ENCODE peak calls at places on chromosome 7, in six cellular contexts. N, I, O, C, M and B are unnamed samples. For H3K4me1, the result is how much of the 10 kb centered on the place peaks cover.

GRCh38 chr7:32500922-32501341 is 5.6 kb downstream of the AVL9 start:
- DNase-seq in N (no peak), I (no peak), O (no peak), C (no peak), M (no peak), B (no peak)

GRCh38 chr7:73725703-73726466 is 6.4 kb upstream of the STX1A start:
- DNase-seq in N (peak), I (peak), O (peak), C (peak), M (peak), B (peak)

GRCh38 chr7:116524609-116525297 is at the start of gene CAV1:
- DNase-seq in N (peak), I (peak), O (peak), C (peak), M (peak), B (peak)

GRCh38 chr7:25305831-25306230 is 77.5 kb upstream of the NPVF start:
- DNase-seq in N (no peak), I (no peak), O (no peak), C (no peak), M (no peak), B (no peak)

GRCh38 chr7:124263232-124263827 is 230.5 kb upstream of the TMEM229A start:
- DNase-seq in N (peak), I (no peak), O (no peak), C (peak), M (no peak), B (no peak)

GRCh38 chr7:43619213-43620012 is 36.5 kb downstream of the STK17A start:
- DNase-seq in N (no peak), I (no peak), O (no peak), C (peak), M (no peak), B (no peak)

GRCh38 chr7:1561036-1561940 is 5.3 kb upstream of the TMEM184A start:
- DNase-seq in N (no peak), I (no peak), O (no peak), C (no peak), M (no peak), B (no peak)

GRCh38 chr7:66125052-66125694 is 10.5 kb downstream of the CRCP start:
- DNase-seq in N (no peak), I (no peak), O (no peak), C (no peak), M (no peak), B (peak)

GRCh38 chr7:156175003-156175402 is 362.7 kb upstream of the SHH start:
- DNase-seq in N (no peak), I (no peak), O (no peak), C (no peak), M (no peak), B (no peak)

GRCh38 chr7:13262929-13263530 is 575.6 kb downstream of the ARL4A start:
- DNase-seq in N (peak), I (no peak), O (no peak), C (peak), M (no peak), B (no peak)

GRCh38 chr7:116455009-116455408 is 44.5 kb upstream of the CAV2 start:
- DNase-seq in N (no peak), I (no peak), O (no peak), C (no peak), M (no peak), B (no peak)

GRCh38 chr7:157396316-157397035 is 59.7 kb downstream of the DNAJB6 start:
- DNase-seq in N (no peak), I (no peak), O (no peak), C (no peak), M (no peak), B (no peak)

GRCh38 chr7:28744951-28745350 is 213.2 kb downstream of the TRIL start:
- DNase-seq in N (no peak), I (no peak), O (no peak), C (no peak), M (no peak), B (no peak)

GRCh38 chr7:116259156-116259555 is 48.8 kb downstream of the TES start:
- DNase-seq in N (no peak), I (no peak), O (no peak), C (no peak), M (no peak), B (no peak)

GRCh38 chr7:54888067-54888735 is 129.2 kb upstream of the SEC61G start:
- DNase-seq in N (peak), I (no peak), O (peak), C (no peak), M (no peak), B (no peak)

GRCh38 chr7:158617737-158618128 is 30.1 kb upstream of the PTPRN2 start:
- DNase-seq in N (peak), I (no peak), O (no peak), C (no peak), M (no peak), B (no peak)

GRCh38 chr7:47490501-47491265 is 91.2 kb downstream of the TNS3 start:
- DNase-seq in N (no peak), I (no peak), O (no peak), C (no peak), M (no peak), B (no peak)

GRCh38 chr7:55104707-55105433 is 86.1 kb downstream of the EGFR start:
- DNase-seq in N (no peak), I (no peak), O (no peak), C (no peak), M (no peak), B (no peak)

GRCh38 chr7:24574365-24574764 is 1.1 kb downstream of the PALS2 start:
- DNase-seq in N (no peak), I (no peak), O (no peak), C (no peak), M (no peak), B (no peak)

GRCh38 chr7:18653381-18654155 is 158.0 kb downstream of the HDAC9 start:
- DNase-seq in N (no peak), I (no peak), O (no peak), C (no peak), M (no peak), B (no peak)

GRCh38 chr7:5388905-5389433 is 34.7 kb downstream of the TNRC18 start:
- DNase-seq in N (peak), I (no peak), O (peak), C (no peak), M (no peak), B (no peak)

GRCh38 chr7:6886198-6886597 is 60.1 kb upstream of the CCZ1B start:
- DNase-seq in N (no peak), I (no peak), O (no peak), C (no peak), M (no peak), B (no peak)

GRCh38 chr7:66344166-66344565 is 139.0 kb downstream of the TPST1 start:
- DNase-seq in N (no peak), I (no peak), O (no peak), C (no peak), M (no peak), B (no peak)

GRCh38 chr7:36021367-36021766 is 131.7 kb upstream of the EEPD1 start:
- DNase-seq in N (peak), I (no peak), O (peak), C (peak), M (no peak), B (peak)

GRCh38 chr7:31962246-31962645 is 108.0 kb downstream of the PDE1C start:
- DNase-seq in N (no peak), I (no peak), O (no peak), C (no peak), M (no peak), B (no peak)

GRCh38 chr7:76155938-76156337 is 45.8 kb upstream of the SRRM3 start:
- DNase-seq in N (no peak), I (no peak), O (no peak), C (no peak), M (no peak), B (no peak)

GRCh38 chr7:155225095-155225494 is 72.6 kb upstream of the INSIG1 start:
- DNase-seq in N (no peak), I (no peak), O (no peak), C (no peak), M (no peak), B (no peak)

GRCh38 chr7:151674161-151674920 is 154.6 kb upstream of the RHEB start:
- DNase-seq in N (no peak), I (no peak), O (no peak), C (no peak), M (no peak), B (no peak)

GRCh38 chr7:101138149-101138870 is 11.4 kb downstream of the SERPINE1 start:
- DNase-seq in N (peak), I (peak), O (peak), C (peak), M (peak), B (peak)

GRCh38 chr7:5421626-5422323 is 1.9 kb downstream of the TNRC18 start:
- DNase-seq in N (peak), I (no peak), O (no peak), C (no peak), M (peak), B (no peak)

GRCh38 chr7:150799741-150800575 is at the start of gene TMEM176B:
- DNase-seq in N (peak), I (no peak), O (peak), C (no peak), M (peak), B (no peak)

GRCh38 chr7:155551785-155552611 is 5.6 kb upstream of the CNPY1 start:
- DNase-seq in N (no peak), I (no peak), O (no peak), C (no peak), M (no peak), B (no peak)

GRCh38 chr7:28955723-28956607 is 2.2 kb downstream of the TRIL start:
- DNase-seq in N (peak), I (no peak), O (peak), C (no peak), M (peak), B (no peak)

GRCh38 chr7:43586251-43586900 is 3.5 kb downstream of the STK17A start:
- DNase-seq in N (no peak), I (no peak), O (no peak), C (no peak), M (no peak), B (peak)

GRCh38 chr7:69962077-69962855 is 364.0 kb downstream of the AUTS2 start:
- DNase-seq in N (peak), I (no peak), O (no peak), C (no peak), M (no peak), B (no peak)

GRCh38 chr7:318476-319266 is 28.7 kb downstream of the FOXL3 start:
- DNase-seq in N (no peak), I (no peak), O (no peak), C (no peak), M (no peak), B (no peak)

DNA sequence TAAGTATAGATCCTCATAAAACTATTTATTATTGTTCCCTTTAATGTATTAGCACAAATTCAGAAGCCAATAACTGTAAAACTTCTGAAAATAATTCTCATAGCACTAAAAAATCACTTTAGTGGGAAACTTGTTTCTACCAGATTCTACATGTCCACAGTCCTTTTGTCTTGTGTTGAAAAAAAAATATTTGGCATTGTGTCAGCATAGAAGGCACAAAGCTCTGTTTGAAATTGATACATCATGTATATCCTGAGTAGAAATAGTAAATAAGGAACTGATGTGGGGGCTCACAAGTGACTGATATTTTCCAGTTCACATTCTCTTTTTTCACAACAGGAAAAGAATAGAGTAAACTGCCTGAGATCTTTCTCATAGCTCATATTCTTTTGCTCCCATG is 134.6 kb downstream of the GRM3 start:
- DNase-seq in N (no peak), I (no peak), O (no peak), C (no peak), M (no peak), B (no peak)
- H3K4me1 ChIP-seq in N (under half), I (under half), O (under half), C (under half), M (under half), B (under half)

DNA sequence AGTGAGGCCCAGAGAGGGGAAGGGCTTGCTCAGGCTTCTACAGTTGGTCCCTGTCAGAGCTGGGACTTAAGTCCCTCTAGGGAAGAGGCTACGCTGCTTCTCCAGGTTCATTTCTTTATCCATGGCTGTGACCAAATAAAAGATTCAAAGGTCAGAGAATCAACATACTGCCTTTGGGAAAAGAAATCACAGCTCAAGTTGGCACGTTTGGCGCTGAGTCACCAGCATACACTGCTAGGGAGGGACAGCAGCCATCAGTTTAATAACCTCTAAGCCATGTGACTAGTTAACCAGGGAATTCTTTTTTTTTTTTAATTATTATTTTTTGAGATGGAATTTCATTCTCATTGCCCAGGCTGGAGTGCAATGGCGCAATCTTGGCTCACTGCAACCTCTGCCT is 28.4 kb upstream of the CRHR2 start:
- DNase-seq in N (no peak), I (no peak), O (no peak), C (no peak), M (no peak), B (no peak)
- H3K4me1 ChIP-seq in N (under half), I (under half), O (under half), C (under half), M (under half), B (under half)

GRCh38 chr7:131100357-131101054 is 227.2 kb upstream of the MKLN1 start:
- DNase-seq in N (no peak), I (no peak), O (no peak), C (no peak), M (no peak), B (peak)

GRCh38 chr7:131095346-131095745 is 232.3 kb upstream of the MKLN1 start:
- DNase-seq in N (no peak), I (no peak), O (no peak), C (no peak), M (no peak), B (no peak)

GRCh38 chr7:131097662-131098376 is 229.9 kb upstream of the MKLN1 start:
- DNase-seq in N (no peak), I (no peak), O (no peak), C (no peak), M (no peak), B (no peak)

GRCh38 chr7:131096267-131096927 is 231.3 kb upstream of the MKLN1 start:
- DNase-seq in N (no peak), I (no peak), O (no peak), C (no peak), M (no peak), B (no peak)

DNA sequence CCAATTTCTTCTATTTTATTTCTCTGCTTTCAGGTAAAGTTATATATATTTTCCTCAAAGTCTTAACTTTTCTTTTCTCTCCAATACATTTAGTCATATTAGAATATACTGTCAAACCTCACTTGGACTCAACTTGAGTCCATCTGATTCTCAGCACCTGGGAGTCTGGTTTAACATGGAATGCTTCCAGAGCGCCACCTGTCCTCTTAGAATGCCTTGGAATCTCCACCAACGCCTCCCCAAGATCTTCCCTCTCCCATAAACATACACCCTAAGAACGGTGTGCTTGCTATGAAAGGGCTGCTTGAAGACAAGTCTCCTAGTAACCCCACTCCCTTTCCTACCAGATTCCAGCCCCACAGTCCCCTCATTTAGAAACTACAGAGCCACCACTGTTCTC is 229.1 kb upstream of the MKLN1 start:
- DNase-seq in N (peak), I (no peak), O (no peak), C (no peak), M (no peak), B (no peak)
- H3K4me1 ChIP-seq in N (under half), I (half or more), O (under half), C (under half), M (under half), B (under half)

DNA sequence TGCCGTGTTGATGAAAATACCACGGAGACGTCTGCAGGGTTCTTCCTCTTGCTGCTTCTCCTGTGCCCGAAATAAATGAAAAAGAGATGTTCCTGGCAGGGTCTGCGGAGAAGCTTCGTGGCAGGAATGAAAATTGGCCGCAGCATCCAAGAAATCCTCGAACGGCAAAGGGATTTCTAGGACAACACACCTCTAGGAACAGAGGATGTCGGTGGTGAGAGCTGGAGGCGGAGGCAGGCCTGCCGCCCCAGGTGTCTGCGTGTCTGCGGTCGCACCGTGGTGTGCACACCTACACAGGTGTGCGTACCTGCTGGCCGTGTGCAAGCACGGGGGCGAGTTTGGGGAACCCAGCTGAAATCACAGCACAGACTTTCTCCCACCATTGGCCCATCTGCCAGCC is 43.4 kb downstream of the TMEM130 start:
- DNase-seq in N (no peak), I (no peak), O (no peak), C (no peak), M (no peak), B (no peak)
- H3K4me1 ChIP-seq in N (under half), I (under half), O (under half), C (under half), M (under half), B (under half)

GRCh38 chr7:45575501-45576248 is 1.5 kb downstream of the ADCY1 start:
- DNase-seq in N (peak), I (no peak), O (no peak), C (no peak), M (no peak), B (no peak)
- H3K4me1 ChIP-seq in N (under half), I (under half), O (under half), C (under half), M (under half), B (under half)

GRCh38 chr7:105831824-105832535 is 44.4 kb downstream of the ATXN7L1 start:
- DNase-seq in N (no peak), I (no peak), O (no peak), C (no peak), M (no peak), B (no peak)

GRCh38 chr7:105827106-105827870 is 49.1 kb downstream of the ATXN7L1 start:
- DNase-seq in N (no peak), I (no peak), O (no peak), C (no peak), M (no peak), B (no peak)

GRCh38 chr7:105830405-105831218 is 45.8 kb downstream of the ATXN7L1 start:
- DNase-seq in N (no peak), I (no peak), O (no peak), C (peak), M (no peak), B (no peak)

GRCh38 chr7:105828141-105828540 is 48.3 kb downstream of the ATXN7L1 start:
- DNase-seq in N (no peak), I (no peak), O (no peak), C (no peak), M (no peak), B (no peak)

DNA sequence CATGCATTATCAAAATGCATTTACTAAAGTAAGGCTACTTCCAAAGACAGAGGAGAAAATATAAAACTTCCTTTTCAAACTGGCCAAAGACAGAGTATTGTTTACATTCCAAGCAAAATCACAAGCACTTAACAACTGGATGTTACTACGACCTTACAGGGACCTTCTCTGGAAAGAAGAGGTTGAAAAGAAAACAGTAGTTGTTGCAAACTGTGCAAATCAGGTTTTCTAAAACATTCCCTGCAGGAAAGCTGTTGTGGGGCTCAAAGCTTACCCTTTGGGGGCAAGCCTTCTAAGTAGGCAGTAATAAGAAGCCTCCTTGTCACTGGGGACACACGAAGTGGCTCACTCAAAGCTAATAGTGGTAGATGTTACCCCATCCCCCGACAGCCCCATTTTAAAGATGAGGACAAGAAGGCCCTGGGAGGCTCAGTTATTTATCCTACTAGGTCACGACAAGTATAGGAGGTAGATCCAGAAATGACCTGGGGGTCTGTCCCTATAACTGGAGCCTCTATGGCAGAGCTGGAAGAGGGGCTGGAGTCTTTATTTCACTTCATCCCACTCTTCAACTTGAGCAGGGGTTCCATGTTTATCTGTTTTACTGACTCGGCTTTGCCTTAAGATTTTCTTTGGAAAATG is 46.6 kb downstream of the ATXN7L1 start:
- DNase-seq in N (no peak), I (no peak), O (no peak), C (no peak), M (no peak), B (no peak)
- H3K4me1 ChIP-seq in N (under half), I (under half), O (under half), C (half or more), M (under half), B (under half)

GRCh38 chr7:2617710-2617975 is 14.1 kb upstream of the TTYH3 start:
- DNase-seq in N (no peak), I (no peak), O (no peak), C (no peak), M (no peak), B (no peak)
- H3K4me1 ChIP-seq in N (under half), I (half or more), O (under half), C (under half), M (under half), B (under half)